ENCODE peak calls at places on chromosomes 12 and 14, in six cellular contexts. T is WTC11, D is H1, S is HepG2, Q is K562, U is GM12878. M is an unnamed sample.

GRCh38 chr14:102264775-102265174 is 40.2 kb downstream of the MOK start:
- DNase-seq in D (no peak), T (no peak), Q (no peak), S (no peak), U (no peak), M (no peak)

GRCh38 chr12:68975811-68976210 is 42.8 kb upstream of the CPM start:
- DNase-seq in U (no peak), D (no peak), T (no peak), S (no peak), Q (no peak), M (no peak)

GRCh38 chr12:123602651-123603195 is 824 bp downstream of the DDX55 start:
- DNase-seq in U (no peak), T (no peak), Q (no peak), S (no peak), D (no peak), M (no peak)

GRCh38 chr14:65783576-65783975 is 371.0 kb downstream of the FUT8 start:
- DNase-seq in D (no peak), S (no peak), T (no peak), U (no peak), Q (no peak), M (no peak)

GRCh38 chr14:77347746-77348145 is 26.9 kb downstream of the GSTZ1 start:
- DNase-seq in D (no peak), T (no peak), Q (no peak), S (no peak), U (no peak), M (no peak)

GRCh38 chr12:47967461-47968430 is 4.3 kb downstream of the TMEM106C start:
- DNase-seq in Q (no peak), D (no peak), S (no peak), U (no peak), T (no peak), M (no peak)

GRCh38 chr12:42490261-42490842 is 99.2 kb downstream of the PRICKLE1 start:
- DNase-seq in Q (no peak), S (no peak), U (no peak), T (no peak), D (no peak), M (no peak)

GRCh38 chr14:60094306-60094897 is 2.7 kb downstream of the PCNX4 start:
- DNase-seq in T (no peak), S (peak; percentile 90), Q (peak; percentile 35), U (no peak), D (no peak), M (peak; percentile 72)

GRCh38 chr14:62179367-62180018 is 417.3 kb downstream of the SNAPC1 start:
- DNase-seq in T (peak; percentile 73), D (peak; percentile 60), Q (no peak), S (peak; percentile 48), U (peak; percentile 9), M (peak; percentile 90)

GRCh38 chr12:49647827-49648721 is 24.7 kb downstream of the PRPF40B start:
- DNase-seq in T (no peak), S (no peak), Q (no peak), U (no peak), D (no peak), M (no peak)

GRCh38 chr12:27709932-27710591 is 570 bp upstream of the MRPS35 start:
- DNase-seq in D (peak; percentile 47), Q (no peak), T (no peak), U (peak; percentile 9), S (peak; percentile 66), M (no peak)

GRCh38 chr12:51921017-51921725 is 13.9 kb downstream of the ACVRL1 start:
- DNase-seq in D (no peak), Q (no peak), S (no peak), T (no peak), U (no peak), M (peak; percentile 57)

GRCh38 chr12:123860369-123860768 is 98.3 kb downstream of the DNAH10 start:
- DNase-seq in Q (no peak), T (no peak), U (no peak), D (no peak), S (no peak), M (no peak)

GRCh38 chr12:1542599-1542998 is 51.8 kb downstream of the FBXL14 start:
- DNase-seq in S (no peak), D (no peak), U (no peak), T (no peak), Q (no peak), M (no peak)

GRCh38 chr14:60648934-60649814 is at the start of gene SIX1:
- DNase-seq in S (peak; percentile 77), U (no peak), D (peak; percentile 89), T (peak; percentile 91), Q (peak; percentile 73), M (peak; percentile 97)

GRCh38 chr12:89768586-89769482 is 60.2 kb upstream of the ATP2B1 start:
- DNase-seq in U (no peak), D (no peak), S (peak; percentile 7), Q (no peak), T (no peak), M (no peak)

GRCh38 chr12:128079476-128079875 is 187.5 kb upstream of the TMEM132C start:
- DNase-seq in S (no peak), D (no peak), T (no peak), U (no peak), Q (no peak), M (no peak)

GRCh38 chr12:106522708-106523107 is 60.1 kb upstream of the RFX4 start:
- DNase-seq in U (no peak), T (no peak), D (no peak), S (no peak), Q (peak; percentile 15), M (no peak)

GRCh38 chr12:3000548-3001275 is 41.5 kb downstream of the TEAD4 start:
- DNase-seq in D (no peak), U (no peak), T (no peak), S (peak; percentile 9), Q (peak; percentile 46), M (peak; percentile 59)

GRCh38 chr12:106296179-106296877 is 6.2 kb upstream of the TCP11L2 start:
- DNase-seq in U (no peak), Q (no peak), D (no peak), S (peak; percentile 80), T (no peak), M (no peak)

GRCh38 chr14:32565256-32565655 is 236.2 kb downstream of the AKAP6 start:
- DNase-seq in U (no peak), Q (no peak), S (no peak), D (no peak), T (no peak), M (no peak)

GRCh38 chr12:122031342-122032216 is 9.9 kb downstream of the BCL7A start:
- DNase-seq in D (peak; percentile 96), Q (peak; percentile 73), U (no peak), T (peak; percentile 85), S (no peak), M (peak; percentile 81)

DNA sequence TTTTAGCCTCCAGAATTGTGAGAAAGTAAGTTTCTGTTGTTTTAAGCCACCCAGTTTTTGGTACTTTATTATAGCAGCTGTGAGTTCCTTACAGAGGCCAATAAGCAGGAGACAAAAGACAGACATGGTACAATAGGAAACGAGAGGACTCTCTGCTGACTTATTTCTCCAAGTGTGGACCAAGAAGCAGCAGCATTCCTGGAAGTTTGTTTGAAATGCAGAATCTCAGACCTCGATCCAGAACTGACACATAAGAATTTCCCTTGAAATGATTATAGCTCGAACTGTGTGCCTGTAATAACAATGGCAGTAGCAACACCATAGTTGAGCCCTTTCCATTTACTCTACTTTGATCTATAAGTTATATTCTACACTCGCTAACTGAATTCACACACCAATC is 31.9 kb upstream of the LUM start:
- DNase-seq in D (no peak), T (no peak), Q (no peak), U (no peak), S (no peak), M (no peak)
- TF ChIP-seq CREB1 in D (no peak), T (no peak), Q (no peak), U (no peak), S (no peak), M (no peak)

DNA sequence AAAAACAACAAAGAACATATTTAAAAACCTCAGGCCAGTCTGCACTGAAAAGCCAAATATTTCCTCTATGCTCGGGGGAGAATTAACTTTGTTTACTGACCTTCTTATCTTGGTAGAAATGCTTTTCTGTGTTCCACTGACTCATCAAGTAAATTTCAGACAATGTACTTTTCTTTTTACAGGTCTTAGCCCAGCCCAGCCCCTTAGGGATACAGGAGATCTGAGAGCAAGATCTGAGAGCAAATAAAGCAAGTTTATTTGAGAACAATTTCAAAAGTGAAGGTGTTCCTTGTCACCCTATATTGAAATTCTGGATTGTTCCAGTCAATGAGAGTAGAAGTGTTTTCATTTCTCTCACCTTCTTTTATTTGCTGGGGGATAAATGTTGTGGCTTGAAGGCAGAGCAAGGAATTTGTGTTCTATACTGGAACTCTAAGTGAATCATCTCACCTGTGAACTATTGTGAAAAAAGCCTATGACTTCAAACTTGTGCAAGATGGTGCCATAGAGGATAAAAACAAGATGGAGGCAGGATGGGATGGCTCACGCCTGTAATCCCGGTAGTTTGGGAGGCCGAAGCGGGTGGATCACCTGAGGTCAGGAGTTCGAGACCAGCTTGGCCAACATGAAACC is 7.9 kb upstream of the GPRC5A start:
- DNase-seq in T (no peak), Q (peak; percentile 20), U (no peak), S (peak; percentile 77), D (no peak), M (no peak)
- TF ChIP-seq CREB1 in T (no peak), Q (no peak), U (no peak), S (no peak), D (no peak), M (no peak)

GRCh38 chr14:25220514-25220913 is 170.6 kb upstream of the STXBP6 start:
- DNase-seq in Q (no peak), S (no peak), U (no peak), D (no peak), T (no peak), M (no peak)

GRCh38 chr14:25215607-25216006 is 165.7 kb upstream of the STXBP6 start:
- DNase-seq in D (no peak), U (no peak), T (no peak), Q (no peak), S (no peak), M (no peak)
- TF ChIP-seq CREB1 in D (no peak), U (no peak), T (no peak), Q (no peak), S (no peak), M (no peak)

GRCh38 chr14:105201928-105202513 is 20.9 kb upstream of the NUDT14 start:
- DNase-seq in U (peak; percentile 8), D (no peak), Q (no peak), S (no peak), T (no peak), M (no peak)

GRCh38 chr14:105201156-105201927 is 20.2 kb upstream of the NUDT14 start:
- DNase-seq in D (peak; percentile 67), T (peak; percentile 35), Q (no peak), S (no peak), U (no peak), M (peak; percentile 62)

GRCh38 chr14:105204206-105204930 is 23.3 kb upstream of the NUDT14 start:
- DNase-seq in S (no peak), U (no peak), T (no peak), D (no peak), Q (no peak), M (no peak)

GRCh38 chr14:105203701-105204100 is 22.6 kb upstream of the NUDT14 start:
- DNase-seq in S (no peak), T (no peak), U (no peak), D (no peak), Q (no peak), M (no peak)

DNA sequence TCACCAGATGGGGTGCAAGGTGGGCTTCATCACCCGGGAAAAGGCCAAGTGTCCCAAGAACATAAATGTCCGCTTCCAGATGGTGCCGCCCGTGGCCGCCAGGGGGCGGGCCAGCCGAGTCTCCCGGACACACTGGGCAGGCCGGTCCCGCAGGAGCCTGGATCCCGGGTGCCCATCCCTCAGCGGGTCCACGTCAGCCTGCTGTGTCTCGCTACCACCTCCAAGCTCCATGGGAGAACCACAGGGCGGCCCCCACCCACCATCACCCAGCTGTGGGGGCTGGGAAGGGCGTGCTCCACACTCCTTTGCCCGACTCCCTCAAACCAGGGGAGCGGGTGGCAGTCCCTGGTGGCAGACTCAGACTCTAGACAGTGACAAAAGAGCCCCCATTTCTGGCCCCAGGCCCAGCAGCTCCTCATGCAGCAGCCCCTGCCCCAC is 22.0 kb upstream of the NUDT14 start:
- DNase-seq in S (no peak), T (peak; percentile 86), Q (peak; percentile 71), D (peak; percentile 91), U (no peak), M (peak; percentile 82)
- TF ChIP-seq CREB1 in S (no peak), T (no peak), Q (no peak), D (peak; percentile 18), U (no peak), M (no peak)

M was measured in GM23338.